ENCODE peak calls at places on chromosomes 11 and 22, in ten cellular contexts. F is Caco-2; J is upper lobe of right lung; Z is stomach; U is dorsolateral prefrontal cortex; Q is HepG2; O is tibial nerve; T is body of pancreas; S is mesenchymal stem cell; Y is effector memory CD4-positive, alpha-beta T cell. I is an unnamed sample.

GRCh38 chr11:111454561-111455192 is 57.5 kb downstream of the BTG4 start:
- DNase-seq in F (peak; percentile 78), J (no peak), Z (no peak), U (no peak), Q (peak; percentile 42), O (no peak), T (no peak), S (peak; percentile 65), Y (no peak), I (peak; percentile 6)

GRCh38 chr22:38938221-38938620 is 19.2 kb upstream of the APOBEC3A start:
- DNase-seq in F (no peak), J (peak; percentile 28), Z (no peak), U (no peak), Q (no peak), O (no peak), T (no peak), S (no peak), Y (no peak), I (no peak)

GRCh38 chr11:122656631-122657101 is 1.1 kb downstream of the UBASH3B start:
- DNase-seq in F (peak; percentile 64), J (peak; percentile 71), Z (peak; percentile 64), U (no peak), Q (no peak), O (no peak), T (peak; percentile 44), S (peak; percentile 75), Y (peak; percentile 2), I (no peak)

GRCh38 chr11:106880121-106880520 is 138.2 kb downstream of the GUCY1A2 start:
- DNase-seq in F (peak; percentile 7), J (no peak), Z (no peak), U (no peak), Q (no peak), O (no peak), T (no peak), S (no peak), Y (no peak), I (no peak)

GRCh38 chr11:119779195-119780071 is 50.4 kb upstream of the NECTIN1 start:
- DNase-seq in F (no peak), J (no peak), Z (no peak), U (peak; percentile 46), Q (no peak), O (no peak), T (no peak), S (no peak), Y (no peak), I (no peak)

GRCh38 chr22:40213478-40213877 is 35.8 kb downstream of the TNRC6B start:
- DNase-seq in F (no peak), J (no peak), Z (no peak), U (no peak), Q (no peak), O (no peak), T (no peak), S (no peak), Y (no peak), I (peak; percentile 83)

GRCh38 chr11:119974467-119974866 is 163.4 kb downstream of the TRIM29 start:
- DNase-seq in F (no peak), J (no peak), Z (no peak), U (no peak), Q (no peak), O (no peak), T (no peak), S (no peak), Y (no peak), I (no peak)

GRCh38 chr11:126669416-126669815 is 313.9 kb downstream of the ST3GAL4 start:
- DNase-seq in F (no peak), J (no peak), Z (no peak), U (no peak), Q (no peak), O (no peak), T (no peak), S (no peak), Y (no peak), I (no peak)

GRCh38 chr22:37053310-37054077 is 2.0 kb downstream of the KCTD17 start:
- DNase-seq in F (no peak), J (peak; percentile 59), Z (no peak), U (no peak), Q (no peak), O (no peak), T (no peak), S (no peak), Y (no peak), I (no peak)

GRCh38 chr11:125626381-125626950 is 1.5 kb downstream of the CHEK1 start:
- DNase-seq in F (no peak), J (no peak), Z (no peak), U (no peak), Q (peak; percentile 79), O (no peak), T (peak; percentile 12), S (no peak), Y (no peak), I (peak; percentile 47)

GRCh38 chr11:32229566-32230240 is 138.8 kb downstream of the RCN1 start:
- DNase-seq in F (no peak), J (no peak), Z (no peak), U (no peak), Q (no peak), O (no peak), T (no peak), S (no peak), Y (no peak), I (no peak)

GRCh38 chr11:111634981-111635705 is 32.9 kb downstream of the SIK2 start:
- DNase-seq in F (no peak), J (no peak), Z (no peak), U (no peak), Q (no peak), O (no peak), T (no peak), S (no peak), Y (no peak), I (no peak)

GRCh38 chr11:73334244-73335203 is 26.4 kb downstream of the ARHGEF17 start:
- DNase-seq in F (peak; percentile 46), J (no peak), Z (peak; percentile 65), U (no peak), Q (peak; percentile 45), O (peak; percentile 67), T (peak; percentile 64), S (peak; percentile 96), Y (no peak), I (no peak)

GRCh38 chr11:82458777-82459176 is 274.9 kb downstream of the FAM181B start:
- DNase-seq in F (no peak), J (no peak), Z (no peak), U (no peak), Q (no peak), O (no peak), T (no peak), S (no peak), Y (no peak), I (no peak)

GRCh38 chr11:85665756-85666155 is 827 bp upstream of the CREBZF start:
- DNase-seq in F (no peak), J (no peak), Z (no peak), U (no peak), Q (no peak), O (no peak), T (no peak), S (no peak), Y (no peak), I (no peak)
- H3K4me3 ChIP-seq in F (no peak overlapping the region), J (no peak overlapping the region), Z (no peak overlapping the region), U (peak overlapping the region; percentile 92), Q (peak overlapping the region; percentile 95), O (no peak overlapping the region), T (no peak overlapping the region), S (peak overlapping the region; percentile 96), Y (no peak overlapping the region), I (peak overlapping the region; percentile 84)

DNA sequence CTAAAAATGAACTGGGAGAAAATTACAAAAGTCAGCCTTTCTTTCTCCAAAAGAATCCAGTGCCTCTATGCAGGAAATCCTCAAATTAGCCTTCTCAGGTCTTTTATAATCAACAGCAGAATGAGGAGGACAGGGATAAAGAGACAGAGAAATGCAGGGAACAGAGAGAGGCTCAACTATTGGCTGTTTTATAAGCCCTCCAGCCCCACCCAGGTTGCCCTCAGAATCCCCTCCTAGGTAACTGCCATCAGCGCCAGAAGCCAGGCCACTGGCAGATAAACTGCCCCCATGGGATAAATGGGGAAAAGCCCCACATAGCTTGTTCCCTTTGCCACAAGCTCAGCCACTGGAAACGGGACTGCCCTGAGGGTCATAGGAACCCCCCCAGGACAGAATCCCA is 10.9 kb upstream of the HMOX1 start:
- DNase-seq in F (no peak), J (no peak), Z (no peak), U (no peak), Q (no peak), O (no peak), T (no peak), S (no peak), Y (no peak), I (no peak)
- H3K4me3 ChIP-seq in F (no peak overlapping the region), J (no peak overlapping the region), Z (no peak overlapping the region), U (no peak overlapping the region), Q (no peak overlapping the region), O (no peak overlapping the region), T (no peak overlapping the region), S (no peak overlapping the region), Y (no peak overlapping the region), I (no peak overlapping the region)

GRCh38 chr11:108793611-108794010 is 128.7 kb downstream of the DDX10 start:
- DNase-seq in F (no peak), J (no peak), Z (no peak), U (no peak), Q (no peak), O (no peak), T (no peak), S (no peak), Y (no peak), I (no peak)
- H3K4me3 ChIP-seq in F (no peak overlapping the region), J (no peak overlapping the region), Z (no peak overlapping the region), U (no peak overlapping the region), Q (no peak overlapping the region), O (no peak overlapping the region), T (no peak overlapping the region), S (no peak overlapping the region), Y (no peak overlapping the region), I (no peak overlapping the region)

GRCh38 chr22:23385301-23386244 is 194.5 kb downstream of the IGLL1 start:
- DNase-seq in F (peak; percentile 89), J (peak; percentile 90), Z (peak; percentile 91), U (peak; percentile 79), Q (peak; percentile 59), O (peak; percentile 78), T (peak; percentile 88), S (peak; percentile 68), Y (peak; percentile 53), I (peak; percentile 37)

GRCh38 chr22:23384899-23385298 is 195.2 kb downstream of the IGLL1 start:
- DNase-seq in F (no peak), J (no peak), Z (no peak), U (no peak), Q (no peak), O (no peak), T (no peak), S (no peak), Y (no peak), I (no peak)

GRCh38 chr22:23383491-23384450 is 196.3 kb downstream of the IGLL1 start:
- DNase-seq in F (no peak), J (peak; percentile 66), Z (peak; percentile 65), U (no peak), Q (no peak), O (no peak), T (no peak), S (no peak), Y (no peak), I (no peak)

GRCh38 chr22:23382796-23383195 is 197.3 kb downstream of the IGLL1 start:
- DNase-seq in F (no peak), J (no peak), Z (no peak), U (no peak), Q (no peak), O (no peak), T (no peak), S (no peak), Y (no peak), I (no peak)

DNA sequence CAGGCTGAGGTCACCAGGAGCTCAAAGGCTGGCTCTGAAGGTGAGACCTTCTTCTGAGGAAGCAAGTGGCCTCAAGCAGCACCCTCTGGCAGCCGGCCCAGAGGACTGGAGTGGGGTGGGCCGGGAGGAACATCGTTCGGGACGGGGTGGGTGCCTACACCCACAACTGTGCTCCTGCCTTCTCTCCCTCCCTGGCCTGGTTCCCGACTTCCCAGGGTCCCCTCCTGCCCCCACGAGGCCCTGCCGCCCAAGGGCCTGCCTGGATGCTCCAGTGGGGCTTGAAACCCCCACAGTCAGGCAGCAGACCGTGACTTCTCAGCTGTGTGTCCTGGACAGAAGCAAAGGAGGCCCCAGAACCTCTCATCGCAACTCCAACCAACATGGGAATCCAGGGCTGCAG is 195.6 kb downstream of the IGLL1 start:
- DNase-seq in F (no peak), J (no peak), Z (no peak), U (no peak), Q (no peak), O (no peak), T (no peak), S (no peak), Y (no peak), I (no peak)
- H3K4me3 ChIP-seq in F (no peak overlapping the region), J (no peak overlapping the region), Z (no peak overlapping the region), U (no peak overlapping the region), Q (no peak overlapping the region), O (no peak overlapping the region), T (no peak overlapping the region), S (no peak overlapping the region), Y (no peak overlapping the region), I (no peak overlapping the region)

I was measured in SK-N-MC.